ENCODE peak calls at places on chromosomes 13 and 19, in five cellular contexts. W is progenitor cell of endocrine pancreas, M is cardiac fibroblast, B is HFFc6, P is osteoblast. J is an unnamed sample.

GRCh38 chr13:98143157-98143553 is 261 bp downstream of the FARP1 start:
- DNase-seq in W (no peak), M (no peak), B (no peak), P (no peak), J (no peak)

GRCh38 chr19:28977826-28978225 is 235.1 kb downstream of the UQCRFS1 start:
- DNase-seq in W (no peak), M (no peak), B (no peak), P (no peak), J (no peak)

GRCh38 chr13:24097064-24097463 is 63.5 kb upstream of the SPATA13 start:
- DNase-seq in W (no peak), M (peak), B (peak), P (no peak), J (peak)

GRCh38 chr19:38264486-38265212 is at the start of gene SPINT2:
- DNase-seq in W (peak), M (no peak), B (no peak), P (peak), J (no peak)

GRCh38 chr19:16581971-16582343 is 9.7 kb upstream of the SLC35E1 start:
- DNase-seq in W (no peak), M (no peak), B (no peak), P (peak), J (no peak)

GRCh38 chr13:98364648-98365047 is 187.6 kb upstream of the RNF113B start:
- DNase-seq in W (no peak), M (no peak), B (no peak), P (no peak), J (no peak)

GRCh38 chr19:53521373-53522202 is 16.4 kb upstream of the ZNF331 start:
- DNase-seq in W (no peak), M (no peak), B (no peak), P (no peak), J (no peak)

GRCh38 chr19:46660008-46660517 is 919 bp downstream of the DACT3 start:
- DNase-seq in W (no peak), M (peak), B (no peak), P (no peak), J (no peak)

GRCh38 chr19:18999016-18999758 is 34.1 kb downstream of the SUGP2 start:
- DNase-seq in W (no peak), M (peak), B (no peak), P (peak), J (no peak)

GRCh38 chr19:6032827-6033226 is 54.9 kb upstream of the RANBP3 start:
- DNase-seq in W (no peak), M (no peak), B (no peak), P (no peak), J (no peak)

GRCh38 chr13:112444416-112445399 is 68.6 kb downstream of the SPACA7 start:
- DNase-seq in W (no peak), M (no peak), B (no peak), P (peak), J (no peak)

GRCh38 chr13:112441779-112442310 is 65.7 kb downstream of the SPACA7 start:
- DNase-seq in W (no peak), M (no peak), B (no peak), P (peak), J (no peak)

GRCh38 chr13:112442483-112443090 is 66.4 kb downstream of the SPACA7 start:
- DNase-seq in W (no peak), M (no peak), B (no peak), P (peak), J (no peak)

GRCh38 chr13:112444001-112444311 is 67.8 kb downstream of the SPACA7 start:
- DNase-seq in W (peak), M (peak), B (peak), P (peak), J (no peak)

GRCh38 chr13:112443191-112444000 is 67.2 kb downstream of the SPACA7 start:
- DNase-seq in W (no peak), M (peak), B (no peak), P (peak), J (no peak)
- TF ChIP-seq CTCF in W (no peak), M (peak), B (no peak), P (no peak), J (peak)

GRCh38 chr13:64997438-64997837 is 2232.7 kb downstream of the PCDH9 start:
- DNase-seq in W (no peak), M (no peak), B (no peak), P (no peak), J (no peak)
- TF ChIP-seq CTCF in W (peak), M (no peak), B (peak), P (no peak), J (no peak)

DNA sequence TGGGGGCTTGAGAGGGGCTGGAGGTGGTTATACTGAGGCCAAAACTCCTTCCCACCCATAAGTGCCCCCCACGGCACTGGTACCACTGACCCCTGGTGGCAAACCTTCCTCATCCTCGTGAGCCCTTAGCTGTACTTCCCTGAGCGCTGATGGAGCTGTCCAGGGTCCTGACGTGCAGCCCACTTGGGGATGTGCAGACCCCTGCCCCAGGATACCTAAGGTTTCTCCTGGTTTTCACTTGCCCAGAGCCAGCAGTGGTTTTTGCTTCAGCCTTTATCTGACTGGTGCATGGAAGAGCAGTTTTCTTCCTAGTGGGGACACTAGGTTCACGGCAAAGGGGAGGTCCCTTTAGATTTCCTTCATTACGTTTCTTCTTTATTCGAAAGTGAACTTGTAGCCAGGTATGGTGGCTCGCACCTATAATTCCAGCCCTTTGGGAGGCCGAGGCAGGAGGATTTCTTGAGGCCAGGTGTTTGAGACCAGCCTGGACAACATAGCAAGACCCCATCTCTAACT is 28.7 kb upstream of the KCTD15 start:
- DNase-seq in W (peak), M (peak), B (no peak), P (peak), J (no peak)
- TF ChIP-seq CTCF in W (peak), M (peak), B (peak), P (peak), J (peak)

DNA sequence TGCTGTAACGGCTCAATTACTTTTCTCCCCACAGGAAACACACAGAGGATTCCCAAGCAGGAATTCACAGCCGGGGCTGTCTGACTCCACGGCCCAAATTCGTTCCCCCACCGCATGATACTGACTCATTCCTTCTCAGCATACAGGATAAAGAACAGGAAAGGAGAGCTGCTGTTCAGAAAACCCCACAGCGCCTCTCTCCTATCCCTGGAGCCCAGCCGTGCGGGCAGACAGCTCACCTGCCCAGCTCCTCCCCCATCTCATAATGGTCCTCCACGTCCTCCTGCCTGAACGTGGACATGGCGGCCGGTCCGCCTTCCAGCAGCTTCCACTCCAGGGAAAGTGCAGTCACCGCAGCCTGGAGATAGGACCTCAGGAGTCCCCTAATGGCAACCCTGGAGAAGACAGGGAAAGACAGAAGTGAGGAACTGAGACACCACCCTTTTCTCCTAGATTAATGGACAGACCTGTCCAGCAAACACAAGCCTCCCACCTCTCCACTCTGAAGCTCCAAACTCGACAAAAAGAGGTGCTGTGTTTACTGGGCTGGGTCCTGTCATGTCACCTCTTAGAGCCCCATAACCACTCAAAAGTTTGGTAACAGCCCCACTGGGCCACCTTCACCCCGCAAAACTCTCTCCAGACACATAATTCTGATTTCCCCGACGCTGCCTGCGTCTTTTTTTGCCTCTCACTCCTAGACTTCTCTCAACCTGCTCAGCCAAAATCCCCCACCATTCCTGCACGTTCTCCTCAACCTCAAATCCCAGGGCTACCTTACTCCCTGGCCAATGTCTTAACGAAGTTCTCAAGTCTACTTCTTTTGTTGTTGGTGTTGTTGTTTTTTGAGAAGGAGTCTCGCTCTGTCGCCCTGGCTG is 1.2 kb downstream of the DAPK3 start:
- DNase-seq in W (peak), M (peak), B (peak), P (peak), J (no peak)
- TF ChIP-seq CTCF in W (peak), M (peak), B (peak), P (peak), J (peak)

GRCh38 chr13:96377835-96378234 is 287.9 kb downstream of the HS6ST3 start:
- DNase-seq in W (no peak), M (no peak), B (no peak), P (no peak), J (no peak)
- TF ChIP-seq CTCF in W (no peak), M (no peak), B (no peak), P (no peak), J (no peak)

GRCh38 chr19:40523322-40524047 is 53.2 kb upstream of the SHKBP1 start:
- DNase-seq in W (peak), M (peak), B (peak), P (peak), J (no peak)

GRCh38 chr19:40524133-40524549 is 52.5 kb upstream of the SHKBP1 start:
- DNase-seq in W (no peak), M (no peak), B (no peak), P (peak), J (no peak)

GRCh38 chr19:40519352-40520322 is 52.8 kb downstream of the SPTBN4 start:
- DNase-seq in W (no peak), M (peak), B (no peak), P (peak), J (no peak)

GRCh38 chr19:40524655-40525054 is 52.0 kb upstream of the SHKBP1 start:
- DNase-seq in W (no peak), M (no peak), B (no peak), P (peak), J (no peak)

DNA sequence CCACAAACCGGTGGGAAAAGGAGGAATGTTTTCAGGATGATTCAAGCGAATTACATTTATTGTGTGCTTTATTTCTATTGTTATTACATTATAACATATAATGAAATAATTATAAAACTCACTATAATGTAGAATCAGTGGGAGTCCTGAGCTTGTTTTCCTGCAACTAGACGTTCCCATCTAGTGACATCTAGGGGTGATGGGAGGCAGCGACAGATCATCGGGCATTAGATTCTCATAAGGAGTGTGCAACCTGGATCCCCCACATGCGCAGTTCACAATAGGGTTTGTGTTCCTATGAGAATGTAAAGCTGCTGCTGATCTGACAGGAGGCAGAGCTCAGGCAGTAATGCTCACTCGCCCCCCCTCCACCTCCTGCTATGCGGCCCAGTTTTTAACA is 54.5 kb downstream of the SPTBN4 start:
- DNase-seq in W (no peak), M (peak), B (peak), P (no peak), J (no peak)
- TF ChIP-seq CTCF in W (peak), M (peak), B (peak), P (peak), J (peak)

DNA sequence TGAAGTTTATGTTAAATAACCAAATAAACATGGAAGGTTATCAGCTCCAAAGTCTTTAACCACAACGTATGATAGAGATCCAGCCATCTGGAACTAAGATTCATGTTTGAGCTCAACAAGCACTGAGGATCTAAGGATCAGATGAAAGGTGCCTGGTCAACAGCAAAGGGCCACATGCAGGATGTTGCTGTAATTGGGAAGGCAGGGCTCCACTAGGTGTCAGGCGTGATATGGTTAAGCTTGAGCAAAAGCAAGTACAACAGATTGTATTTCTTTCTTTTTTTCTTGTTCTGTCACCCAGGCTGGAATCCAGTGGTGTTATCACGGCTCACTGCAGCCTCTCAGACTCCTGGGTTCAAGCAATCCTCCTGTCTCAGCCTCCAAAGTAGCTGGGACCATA is 12.0 kb downstream of the EBPL start:
- DNase-seq in W (no peak), M (peak), B (no peak), P (no peak), J (no peak)
- TF ChIP-seq CTCF in W (no peak), M (peak), B (no peak), P (peak), J (peak)

DNA sequence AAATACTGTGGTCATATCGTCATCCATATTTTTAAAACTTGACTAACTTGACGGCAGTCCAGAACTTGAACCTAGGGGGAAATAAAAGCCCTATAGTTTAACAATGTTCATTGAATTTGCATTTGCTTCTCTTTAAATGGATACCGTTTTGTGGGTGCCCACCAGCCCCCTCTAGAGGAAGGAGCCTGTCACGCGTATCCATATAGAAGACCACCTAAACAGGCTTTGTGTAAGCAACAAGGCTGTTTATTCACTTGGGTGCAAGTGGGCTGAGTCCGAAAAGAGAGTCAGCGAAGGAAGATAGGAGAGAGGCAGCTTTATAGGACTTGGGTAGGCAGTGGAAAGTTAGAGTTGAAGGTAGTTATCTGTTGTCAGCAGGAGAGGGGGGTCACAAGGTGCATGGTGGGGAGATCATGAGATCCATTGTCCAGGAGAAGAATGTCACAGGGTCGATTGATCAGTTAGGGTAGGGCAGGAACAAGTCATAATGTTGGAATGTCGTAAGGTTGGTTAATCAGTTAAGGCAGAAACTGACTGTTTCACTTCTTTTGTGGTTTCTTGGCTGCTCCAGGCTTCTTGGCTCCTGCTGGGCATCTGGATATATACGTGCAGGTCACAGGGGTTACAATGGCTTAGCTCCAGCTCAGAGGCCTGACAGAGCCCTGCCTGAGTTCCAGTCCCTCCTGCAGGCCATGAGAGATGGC is 42.5 kb upstream of the ANKRD10 start:
- DNase-seq in W (no peak), M (peak), B (peak), P (no peak), J (no peak)
- TF ChIP-seq CTCF in W (peak), M (peak), B (peak), P (peak), J (peak)